ENCODE peak calls at places on chromosomes 3 and 15, in six cellular contexts. One of them, this sample, is unnamed.

GRCh38 chr3:74060201-74060600 is 435.5 kb upstream of the PDZRN3 start:
- DNase-seq in fibroblast of lung: no peak
- DNase-seq in NT2/D1: no peak
- DNase-seq in HCT116: no peak
- DNase-seq in IMR-90: no peak
- DNase-seq in GM23248: no peak
- DNase-seq in this sample: no peak

GRCh38 chr15:55279746-55280351 is 9.8 kb downstream of the RAB27A start:
- DNase-seq in HCT116: peak
- DNase-seq in NT2/D1: no peak
- DNase-seq in fibroblast of lung: peak
- DNase-seq in IMR-90: peak
- DNase-seq in GM23248: peak
- DNase-seq in this sample: no peak

GRCh38 chr3:184371570-184372018 is 6.4 kb downstream of the THPO start:
- DNase-seq in GM23248: peak
- DNase-seq in HCT116: peak
- DNase-seq in NT2/D1: peak
- DNase-seq in IMR-90: peak
- DNase-seq in fibroblast of lung: peak
- DNase-seq in this sample: peak

GRCh38 chr3:80087769-80088168 is 320.0 kb upstream of the ROBO1 start:
- DNase-seq in NT2/D1: no peak
- DNase-seq in GM23248: peak
- DNase-seq in HCT116: no peak
- DNase-seq in IMR-90: peak
- DNase-seq in fibroblast of lung: peak
- DNase-seq in this sample: no peak

GRCh38 chr3:174863488-174863887 is 4.4 kb downstream of the NAALADL2 start:
- DNase-seq in fibroblast of lung: no peak
- DNase-seq in NT2/D1: no peak
- DNase-seq in HCT116: peak
- DNase-seq in IMR-90: peak
- DNase-seq in GM23248: peak
- DNase-seq in this sample: no peak

GRCh38 chr3:118436863-118437262 is 597.8 kb downstream of the IGSF11 start:
- DNase-seq in NT2/D1: no peak
- DNase-seq in GM23248: no peak
- DNase-seq in HCT116: no peak
- DNase-seq in fibroblast of lung: no peak
- DNase-seq in IMR-90: no peak
- DNase-seq in this sample: no peak

GRCh38 chr3:179716811-179717210 is 64.0 kb downstream of the USP13 start:
- DNase-seq in GM23248: peak
- DNase-seq in fibroblast of lung: peak
- DNase-seq in HCT116: no peak
- DNase-seq in NT2/D1: no peak
- DNase-seq in IMR-90: peak
- DNase-seq in this sample: no peak

GRCh38 chr3:33831053-33831452 is 32.6 kb downstream of the PDCD6IP start:
- DNase-seq in IMR-90: peak
- DNase-seq in NT2/D1: no peak
- DNase-seq in HCT116: no peak
- DNase-seq in fibroblast of lung: no peak
- DNase-seq in GM23248: peak
- DNase-seq in this sample: no peak

GRCh38 chr3:42035007-42035406 is 56.1 kb upstream of the TRAK1 start:
- DNase-seq in fibroblast of lung: no peak
- DNase-seq in IMR-90: no peak
- DNase-seq in GM23248: no peak
- DNase-seq in HCT116: no peak
- DNase-seq in NT2/D1: no peak
- DNase-seq in this sample: no peak

GRCh38 chr15:68674975-68675374 is 96.2 kb downstream of the CORO2B start:
- DNase-seq in fibroblast of lung: peak
- DNase-seq in HCT116: no peak
- DNase-seq in NT2/D1: no peak
- DNase-seq in GM23248: no peak
- DNase-seq in IMR-90: peak
- DNase-seq in this sample: peak

GRCh38 chr3:38374221-38374620 is 27.6 kb downstream of the XYLB start:
- DNase-seq in fibroblast of lung: no peak
- DNase-seq in IMR-90: no peak
- DNase-seq in NT2/D1: no peak
- DNase-seq in GM23248: no peak
- DNase-seq in HCT116: no peak
- DNase-seq in this sample: no peak

GRCh38 chr3:156811092-156811862 is 14.9 kb upstream of the LEKR1 start:
- DNase-seq in fibroblast of lung: peak
- DNase-seq in GM23248: peak
- DNase-seq in IMR-90: peak
- DNase-seq in NT2/D1: no peak
- DNase-seq in HCT116: no peak
- DNase-seq in this sample: no peak

GRCh38 chr3:112980080-112980479 is 5.2 kb upstream of the CD200R1 start:
- DNase-seq in NT2/D1: no peak
- DNase-seq in GM23248: peak
- DNase-seq in fibroblast of lung: no peak
- DNase-seq in HCT116: no peak
- DNase-seq in IMR-90: peak
- DNase-seq in this sample: no peak

GRCh38 chr3:17983106-17983505 is 240.7 kb upstream of the TBC1D5 start:
- DNase-seq in fibroblast of lung: no peak
- DNase-seq in GM23248: no peak
- DNase-seq in IMR-90: no peak
- DNase-seq in HCT116: no peak
- DNase-seq in NT2/D1: no peak
- DNase-seq in this sample: no peak

GRCh38 chr15:75577401-75578205 is 1.5 kb downstream of the PTPN9 start:
- DNase-seq in HCT116: no peak
- DNase-seq in NT2/D1: no peak
- DNase-seq in GM23248: peak
- DNase-seq in fibroblast of lung: peak
- DNase-seq in IMR-90: peak
- DNase-seq in this sample: peak

GRCh38 chr3:45064512-45065372 is 38.6 kb downstream of the CLEC3B start:
- DNase-seq in HCT116: peak
- DNase-seq in IMR-90: peak
- DNase-seq in GM23248: peak
- DNase-seq in fibroblast of lung: peak
- DNase-seq in NT2/D1: no peak
- DNase-seq in this sample: no peak

GRCh38 chr3:197168606-197169005 is 129.8 kb downstream of the DLG1 start:
- DNase-seq in GM23248: peak
- DNase-seq in NT2/D1: no peak
- DNase-seq in IMR-90: peak
- DNase-seq in HCT116: no peak
- DNase-seq in fibroblast of lung: peak
- DNase-seq in this sample: peak

GRCh38 chr3:97911459-97911858 is 60.8 kb downstream of the RIOX2 start:
- DNase-seq in IMR-90: no peak
- DNase-seq in NT2/D1: no peak
- DNase-seq in GM23248: no peak
- DNase-seq in HCT116: no peak
- DNase-seq in fibroblast of lung: no peak
- DNase-seq in this sample: no peak

GRCh38 chr3:29324180-29324651 is 43.3 kb downstream of the RBMS3 start:
- DNase-seq in NT2/D1: no peak
- DNase-seq in fibroblast of lung: peak
- DNase-seq in IMR-90: peak
- DNase-seq in GM23248: peak
- DNase-seq in HCT116: no peak
- DNase-seq in this sample: no peak

GRCh38 chr15:27764339-27764738 is 334.8 kb downstream of the OCA2 start:
- DNase-seq in NT2/D1: peak
- DNase-seq in fibroblast of lung: no peak
- DNase-seq in GM23248: no peak
- DNase-seq in HCT116: no peak
- DNase-seq in IMR-90: no peak
- DNase-seq in this sample: no peak

GRCh38 chr3:123547881-123548534 is 36.8 kb downstream of the HACD2 start:
- DNase-seq in HCT116: no peak
- DNase-seq in GM23248: no peak
- DNase-seq in fibroblast of lung: no peak
- DNase-seq in IMR-90: no peak
- DNase-seq in NT2/D1: no peak
- DNase-seq in this sample: no peak

GRCh38 chr3:69718832-69719231 is 20.4 kb upstream of the MITF start:
- DNase-seq in HCT116: no peak
- DNase-seq in IMR-90: no peak
- DNase-seq in NT2/D1: peak
- DNase-seq in fibroblast of lung: no peak
- DNase-seq in GM23248: no peak
- DNase-seq in this sample: no peak

GRCh38 chr3:109336272-109336957 is 931 bp downstream of the DPPA4 start:
- DNase-seq in GM23248: peak
- DNase-seq in HCT116: no peak
- DNase-seq in NT2/D1: no peak
- DNase-seq in fibroblast of lung: peak
- DNase-seq in IMR-90: peak
- DNase-seq in this sample: no peak

GRCh38 chr3:17357035-17357710 is 385.3 kb downstream of the TBC1D5 start:
- DNase-seq in IMR-90: no peak
- DNase-seq in HCT116: no peak
- DNase-seq in NT2/D1: no peak
- DNase-seq in GM23248: no peak
- DNase-seq in fibroblast of lung: no peak
- DNase-seq in this sample: no peak

GRCh38 chr15:101058735-101059134 is 139.6 kb downstream of the LRRK1 start:
- DNase-seq in NT2/D1: no peak
- DNase-seq in fibroblast of lung: no peak
- DNase-seq in HCT116: no peak
- DNase-seq in GM23248: no peak
- DNase-seq in IMR-90: no peak
- DNase-seq in this sample: no peak

GRCh38 chr15:99157456-99157855 is 52.6 kb downstream of the SYNM start:
- DNase-seq in HCT116: no peak
- DNase-seq in IMR-90: peak
- DNase-seq in fibroblast of lung: no peak
- DNase-seq in NT2/D1: no peak
- DNase-seq in GM23248: no peak
- DNase-seq in this sample: no peak

DNA sequence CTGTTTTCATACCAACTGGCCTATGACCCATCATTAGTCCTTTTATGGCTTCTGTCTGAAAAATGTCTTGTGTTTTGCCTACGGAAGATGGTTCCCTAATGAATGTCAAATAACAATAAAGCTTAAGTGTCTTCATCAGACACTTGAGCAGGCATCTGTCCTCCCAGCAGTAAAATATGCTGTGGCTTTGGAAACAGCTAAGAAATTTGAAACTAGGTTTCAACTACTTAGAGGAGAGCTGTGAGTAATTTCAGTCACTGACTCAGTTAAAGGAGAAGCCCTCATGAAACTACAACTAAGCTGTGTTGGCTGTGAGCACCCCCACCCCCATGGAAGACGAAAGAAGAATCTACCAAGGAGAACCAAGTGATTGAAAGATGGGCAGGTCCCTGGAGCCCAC is 409.3 kb upstream of the PPP2R3A start:
- DNase-seq in HCT116: no peak
- DNase-seq in fibroblast of lung: no peak
- DNase-seq in NT2/D1: no peak
- DNase-seq in IMR-90: no peak
- DNase-seq in GM23248: peak
- DNase-seq in this sample: no peak
- H3K9ac ChIP-seq in HCT116: no peak
- H3K9ac ChIP-seq in fibroblast of lung: no peak
- H3K9ac ChIP-seq in NT2/D1: no peak
- H3K9ac ChIP-seq in IMR-90: no peak
- H3K9ac ChIP-seq in GM23248: no peak
- H3K9ac ChIP-seq in this sample: no peak

GRCh38 chr3:194247350-194247740 is 103.8 kb downstream of the CPN2 start:
- DNase-seq in IMR-90: no peak
- DNase-seq in HCT116: no peak
- DNase-seq in fibroblast of lung: no peak
- DNase-seq in NT2/D1: no peak
- DNase-seq in GM23248: no peak
- DNase-seq in this sample: no peak

GRCh38 chr3:194245474-194245873 is 105.7 kb downstream of the CPN2 start:
- DNase-seq in GM23248: no peak
- DNase-seq in IMR-90: no peak
- DNase-seq in fibroblast of lung: no peak
- DNase-seq in NT2/D1: no peak
- DNase-seq in HCT116: no peak
- DNase-seq in this sample: no peak

GRCh38 chr3:194246709-194247349 is 104.3 kb downstream of the CPN2 start:
- DNase-seq in NT2/D1: no peak
- DNase-seq in IMR-90: no peak
- DNase-seq in GM23248: no peak
- DNase-seq in fibroblast of lung: no peak
- DNase-seq in HCT116: no peak
- DNase-seq in this sample: no peak

GRCh38 chr3:194244167-194244566 is 107.0 kb downstream of the CPN2 start:
- DNase-seq in IMR-90: no peak
- DNase-seq in HCT116: no peak
- DNase-seq in GM23248: no peak
- DNase-seq in NT2/D1: no peak
- DNase-seq in fibroblast of lung: no peak
- DNase-seq in this sample: no peak

DNA sequence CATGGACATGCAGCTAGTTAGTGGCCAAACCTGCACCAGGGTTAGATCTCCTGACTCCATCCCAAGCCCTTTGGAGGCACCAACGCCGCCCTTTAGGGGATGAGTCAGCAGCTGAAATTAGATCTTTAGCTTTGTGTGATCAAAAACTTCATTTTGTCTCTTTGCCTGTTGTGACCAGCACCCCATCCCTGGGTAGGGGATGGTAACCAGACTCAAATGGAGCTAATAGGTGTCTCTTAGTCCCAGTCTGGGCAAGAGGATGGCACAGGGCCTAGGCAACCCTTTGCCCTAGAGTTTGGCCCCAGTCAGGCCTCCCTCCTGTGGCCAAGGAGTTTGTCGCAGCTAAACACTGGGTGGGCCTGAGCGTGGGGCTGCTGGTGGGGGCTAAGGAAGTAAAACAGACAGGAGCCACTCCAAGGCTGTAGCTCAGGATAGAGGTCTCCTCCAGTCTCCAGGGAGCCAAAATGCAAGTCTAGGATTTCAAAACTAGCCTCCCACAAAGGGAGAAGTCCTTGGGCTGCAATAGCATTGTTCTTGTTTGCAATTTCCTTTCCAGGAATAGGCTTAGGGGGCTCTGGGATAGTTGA is 105.1 kb downstream of the CPN2 start:
- DNase-seq in NT2/D1: no peak
- DNase-seq in fibroblast of lung: no peak
- DNase-seq in IMR-90: no peak
- DNase-seq in HCT116: no peak
- DNase-seq in GM23248: no peak
- DNase-seq in this sample: no peak
- H3K9ac ChIP-seq in NT2/D1: no peak
- H3K9ac ChIP-seq in fibroblast of lung: no peak
- H3K9ac ChIP-seq in IMR-90: no peak
- H3K9ac ChIP-seq in HCT116: no peak
- H3K9ac ChIP-seq in GM23248: no peak
- H3K9ac ChIP-seq in this sample: no peak

GRCh38 chr15:25436707-25437106 is 2.1 kb downstream of the UBE3A start:
- DNase-seq in GM23248: no peak
- DNase-seq in fibroblast of lung: no peak
- DNase-seq in NT2/D1: no peak
- DNase-seq in HCT116: no peak
- DNase-seq in IMR-90: no peak
- DNase-seq in this sample: no peak
- H3K9ac ChIP-seq in GM23248: peak
- H3K9ac ChIP-seq in fibroblast of lung: no peak
- H3K9ac ChIP-seq in NT2/D1: no peak
- H3K9ac ChIP-seq in HCT116: no peak
- H3K9ac ChIP-seq in IMR-90: no peak
- H3K9ac ChIP-seq in this sample: peak

GRCh38 chr3:120171134-120171863 is 77.1 kb upstream of the GSK3B start:
- DNase-seq in GM23248: peak
- DNase-seq in fibroblast of lung: peak
- DNase-seq in HCT116: no peak
- DNase-seq in NT2/D1: no peak
- DNase-seq in IMR-90: peak
- DNase-seq in this sample: no peak
- H3K9ac ChIP-seq in GM23248: no peak
- H3K9ac ChIP-seq in fibroblast of lung: no peak
- H3K9ac ChIP-seq in HCT116: no peak
- H3K9ac ChIP-seq in NT2/D1: no peak
- H3K9ac ChIP-seq in IMR-90: no peak
- H3K9ac ChIP-seq in this sample: peak